ENCODE peak calls at places on chromosomes 4 and X, in six cellular contexts. Q is right atrium auricular region; X is endodermal cell; Y is A549; E is CD8-positive, alpha-beta T cell; F is neuronal stem cell. P is an unnamed sample.

GRCh38 chrX:136162827-136163427 is 15.6 kb downstream of the FHL1 start:
- DNase-seq in Q (peak), X (peak), Y (peak), E (no peak), F (no peak), P (no peak)

GRCh38 chr4:109622581-109622980 is 62.5 kb downstream of the MCUB start:
- DNase-seq in Q (no peak), X (no peak), Y (no peak), E (no peak), F (no peak), P (no peak)

GRCh38 chr4:91488946-91489345 is 814.8 kb upstream of the GRID2 start:
- DNase-seq in Q (no peak), X (no peak), Y (no peak), E (no peak), F (no peak), P (no peak)

GRCh38 chrX:13216139-13216538 is 103.7 kb downstream of the ATXN3L start:
- DNase-seq in Q (no peak), X (no peak), Y (no peak), E (no peak), F (no peak), P (no peak)

GRCh38 chr4:143700420-143701352 is at the start of gene FREM3:
- DNase-seq in Q (no peak), X (peak), Y (no peak), E (no peak), F (peak), P (peak)

GRCh38 chr4:189002475-189002874 is 863.2 kb downstream of the TRIML1 start:
- DNase-seq in Q (no peak), X (no peak), Y (no peak), E (no peak), F (no peak), P (no peak)

GRCh38 chr4:182863501-182863900 is 53.7 kb downstream of the DCTD start:
- DNase-seq in Q (no peak), X (peak), Y (no peak), E (no peak), F (no peak), P (no peak)

GRCh38 chrX:42540150-42540549 is 237.8 kb downstream of the PPP1R2C start:
- DNase-seq in Q (no peak), X (no peak), Y (no peak), E (no peak), F (no peak), P (no peak)

GRCh38 chr4:9703391-9703790 is 78.0 kb upstream of the DRD5 start:
- DNase-seq in Q (peak), X (peak), Y (peak), E (peak), F (peak), P (no peak)

GRCh38 chrX:107775734-107776511 is at the start of gene TSC22D3:
- DNase-seq in Q (peak), X (peak), Y (peak), E (peak), F (no peak), P (peak)

GRCh38 chrX:103552236-103552635 is 32.9 kb upstream of the RAB40A start:
- DNase-seq in Q (no peak), X (no peak), Y (no peak), E (no peak), F (no peak), P (no peak)

GRCh38 chr4:83320548-83320947 is 14.1 kb downstream of the HPSE start:
- DNase-seq in Q (peak), X (no peak), Y (no peak), E (no peak), F (no peak), P (peak)

GRCh38 chr4:118760493-118760892 is 75.3 kb downstream of the METTL14 start:
- DNase-seq in Q (no peak), X (no peak), Y (no peak), E (no peak), F (no peak), P (no peak)

GRCh38 chrX:4787971-4788370 is 1074.5 kb upstream of the PRKX start:
- DNase-seq in Q (no peak), X (no peak), Y (no peak), E (no peak), F (no peak), P (no peak)

GRCh38 chrX:77668391-77669237 is 117.4 kb downstream of the ATRX start:
- DNase-seq in Q (no peak), X (no peak), Y (peak), E (no peak), F (no peak), P (no peak)

GRCh38 chr4:177596035-177596434 is 153.8 kb upstream of the AGA start:
- DNase-seq in Q (no peak), X (peak), Y (peak), E (no peak), F (no peak), P (no peak)

GRCh38 chr4:27790911-27791310 is 930.3 kb downstream of the STIM2 start:
- DNase-seq in Q (no peak), X (no peak), Y (no peak), E (no peak), F (no peak), P (no peak)

GRCh38 chr4:95510145-95510544 is 38.6 kb downstream of the UNC5C start:
- DNase-seq in Q (no peak), X (no peak), Y (no peak), E (no peak), F (no peak), P (no peak)

GRCh38 chr4:111066447-111066846 is 443.6 kb upstream of the PITX2 start:
- DNase-seq in Q (no peak), X (no peak), Y (no peak), E (no peak), F (no peak), P (no peak)

GRCh38 chrX:318068-318738 is 393 bp downstream of the GTPBP6 start:
- DNase-seq in Q (peak), X (peak), Y (peak), E (peak), F (peak), P (peak)

GRCh38 chrX:132953358-132953757 is 5.1 kb downstream of the HS6ST2 start:
- DNase-seq in Q (no peak), X (no peak), Y (no peak), E (no peak), F (no peak), P (no peak)

GRCh38 chrX:38987135-38987780 is 186.0 kb downstream of the MID1IP1 start:
- DNase-seq in Q (no peak), X (no peak), Y (no peak), E (no peak), F (no peak), P (no peak)

GRCh38 chrX:9535101-9535500 is 70.2 kb downstream of the TBL1X start:
- DNase-seq in Q (no peak), X (no peak), Y (no peak), E (no peak), F (no peak), P (no peak)

GRCh38 chrX:10900585-10901289 is 210.4 kb upstream of the HCCS start:
- DNase-seq in Q (no peak), X (no peak), Y (peak), E (no peak), F (no peak), P (no peak)

GRCh38 chrX:57481514-57481913 is 110.3 kb upstream of the ZXDB start:
- DNase-seq in Q (no peak), X (no peak), Y (no peak), E (no peak), F (no peak), P (no peak)

GRCh38 chrX:43940811-43941210 is 32.4 kb downstream of the NDP start:
- DNase-seq in Q (no peak), X (no peak), Y (no peak), E (no peak), F (no peak), P (no peak)

GRCh38 chrX:25524150-25524549 is 508.4 kb upstream of the ARX start:
- DNase-seq in Q (no peak), X (no peak), Y (peak), E (no peak), F (no peak), P (no peak)

GRCh38 chr4:175871774-175872405 is 59.8 kb upstream of the GPM6A start:
- DNase-seq in Q (no peak), X (no peak), Y (no peak), E (no peak), F (no peak), P (no peak)

GRCh38 chr4:94333864-94334263 is 8.8 kb downstream of the HPGDS start:
- DNase-seq in Q (no peak), X (no peak), Y (no peak), E (no peak), F (no peak), P (no peak)

GRCh38 chr4:15938182-15938581 is 358 bp downstream of the FGFBP1 start:
- DNase-seq in Q (no peak), X (peak), Y (peak), E (no peak), F (no peak), P (peak)

GRCh38 chr4:15457401-15458201 is 12.1 kb upstream of the CC2D2A start:
- DNase-seq in Q (no peak), X (no peak), Y (no peak), E (no peak), F (no peak), P (no peak)

GRCh38 chr4:52813546-52813945 is 48.6 kb upstream of the RASL11B start:
- DNase-seq in Q (no peak), X (no peak), Y (no peak), E (no peak), F (no peak), P (no peak)

GRCh38 chr4:168384437-168385141 is 66.0 kb upstream of the DDX60 start:
- DNase-seq in Q (no peak), X (no peak), Y (no peak), E (no peak), F (no peak), P (no peak)

GRCh38 chr4:2284934-2285664 is 23.2 kb upstream of the MXD4 start:
- DNase-seq in Q (no peak), X (no peak), Y (no peak), E (no peak), F (no peak), P (peak)

GRCh38 chr4:16827762-16828724 is 70.4 kb downstream of the LDB2 start:
- DNase-seq in Q (no peak), X (no peak), Y (no peak), E (no peak), F (no peak), P (no peak)

GRCh38 chr4:2651998-2652397 is 104.1 kb downstream of the TNIP2 start:
- DNase-seq in Q (no peak), X (no peak), Y (no peak), E (no peak), F (no peak), P (no peak)

GRCh38 chr4:88275516-88275915 is 8.8 kb downstream of the PPM1K start:
- DNase-seq in Q (no peak), X (no peak), Y (no peak), E (no peak), F (no peak), P (no peak)

DNA sequence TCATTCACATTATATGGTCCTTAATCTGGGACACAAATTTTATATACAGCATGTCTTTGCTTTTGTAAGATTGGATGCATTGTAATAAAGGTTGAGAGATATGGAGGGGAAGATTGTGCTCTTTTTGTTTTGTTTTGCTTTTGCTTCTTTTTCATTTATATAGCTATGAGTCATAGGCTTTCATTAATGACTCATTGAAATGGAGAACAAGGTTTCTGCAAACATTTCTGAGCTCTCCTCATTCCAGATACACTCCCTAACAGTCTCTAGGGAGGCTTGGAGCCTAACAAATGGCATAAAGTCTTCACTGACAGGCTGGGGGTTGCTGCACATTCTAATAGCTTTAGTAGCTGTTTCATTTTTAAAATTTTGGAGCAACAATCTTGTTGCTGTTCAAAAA is 21.4 kb downstream of the PCDH18 start:
- DNase-seq in Q (no peak), X (no peak), Y (no peak), E (no peak), F (no peak), P (no peak)
- H3K27ac ChIP-seq in Q (no peak), X (no peak), Y (no peak), E (no peak), F (no peak), P (no peak)

DNA sequence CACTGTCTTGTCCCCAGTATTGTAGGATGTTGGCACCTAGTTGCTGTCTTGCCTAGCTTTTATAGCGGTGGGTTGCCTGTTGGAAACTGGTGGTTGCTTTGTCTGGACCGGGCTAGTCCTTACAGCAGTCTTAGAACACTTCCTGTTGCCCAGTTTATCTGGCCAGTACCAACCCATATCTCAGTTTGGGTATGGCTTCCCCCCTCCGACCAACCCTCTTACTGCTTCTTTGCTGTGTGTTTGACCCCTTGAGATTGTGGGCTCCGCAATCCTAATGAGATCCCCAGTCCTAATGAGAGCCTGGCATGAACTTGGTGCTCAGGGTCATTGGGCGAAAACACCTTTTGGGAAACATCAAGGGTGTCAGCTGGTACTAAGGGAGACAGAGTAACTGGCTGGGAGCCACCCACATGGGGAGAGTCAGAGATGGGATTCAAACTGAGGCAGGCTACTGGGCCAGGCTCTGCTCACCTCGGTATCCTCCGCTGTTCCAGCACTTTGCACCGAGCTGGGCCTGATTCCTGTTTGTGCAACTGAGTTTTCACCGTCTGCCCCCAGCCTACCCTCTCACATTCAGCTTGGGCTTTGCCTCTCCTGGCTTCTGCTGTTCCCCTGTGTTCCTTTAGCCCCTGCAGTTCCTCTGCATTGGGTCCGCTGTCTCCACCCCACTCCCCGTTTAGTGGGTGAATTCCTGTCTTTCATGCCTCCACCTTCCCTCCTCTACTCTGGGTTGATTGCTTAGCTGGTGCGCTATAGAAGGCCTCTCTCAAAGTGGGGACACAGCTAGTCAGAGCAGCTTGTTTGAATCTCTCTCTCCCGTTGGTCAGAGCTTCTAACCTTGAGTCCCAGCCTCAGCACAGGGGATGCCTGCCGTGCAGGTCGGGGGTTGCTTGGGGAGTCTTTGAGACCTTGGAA is 1.6 kb downstream of the TBC1D14 start:
- DNase-seq in Q (no peak), X (no peak), Y (no peak), E (no peak), F (no peak), P (no peak)
- H3K27ac ChIP-seq in Q (peak), X (no peak), Y (peak), E (no peak), F (no peak), P (peak)

GRCh38 chr4:22695011-22695410 is 2.3 kb downstream of the GBA3 start:
- DNase-seq in Q (no peak), X (no peak), Y (no peak), E (no peak), F (no peak), P (no peak)

GRCh38 chr4:22692736-22693135 is at the start of gene GBA3:
- DNase-seq in Q (no peak), X (no peak), Y (no peak), E (no peak), F (no peak), P (no peak)

GRCh38 chr4:22695917-22696316 is 3.2 kb downstream of the GBA3 start:
- DNase-seq in Q (no peak), X (no peak), Y (no peak), E (no peak), F (no peak), P (no peak)
- H3K27ac ChIP-seq in Q (no peak), X (no peak), Y (no peak), E (no peak), F (no peak), P (peak)

GRCh38 chr4:76606662-76607265 is 171.7 kb downstream of the SHROOM3 start:
- DNase-seq in Q (no peak), X (no peak), Y (no peak), E (no peak), F (no peak), P (no peak)
- H3K27ac ChIP-seq in Q (no peak), X (peak), Y (no peak), E (no peak), F (peak), P (peak)

GRCh38 chrX:6384921-6385320 is 150.0 kb downstream of the VCX3A start:
- DNase-seq in Q (no peak), X (no peak), Y (no peak), E (no peak), F (no peak), P (no peak)
- H3K27ac ChIP-seq in Q (no peak), X (peak), Y (no peak), E (no peak), F (no peak), P (no peak)

DNA sequence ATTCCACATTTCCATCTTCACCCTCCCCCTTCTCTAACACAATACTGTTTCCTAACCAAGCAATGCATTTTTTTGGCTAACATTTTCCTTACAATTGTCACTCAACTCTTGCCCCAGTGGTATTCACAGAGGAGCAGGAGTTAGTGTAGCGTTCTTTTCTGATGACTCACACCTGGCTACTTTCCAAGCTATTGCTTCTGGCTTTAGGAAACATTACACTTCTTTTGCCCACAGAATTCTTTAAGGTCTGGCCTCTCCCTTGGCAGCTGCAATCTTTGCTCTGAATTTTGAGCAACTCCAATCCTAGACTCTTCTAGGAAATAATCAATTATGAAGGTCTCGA is 27.5 kb upstream of the PDGFC start:
- DNase-seq in Q (no peak), X (peak), Y (peak), E (no peak), F (no peak), P (no peak)
- H3K27ac ChIP-seq in Q (no peak), X (no peak), Y (peak), E (no peak), F (no peak), P (no peak)

DNA sequence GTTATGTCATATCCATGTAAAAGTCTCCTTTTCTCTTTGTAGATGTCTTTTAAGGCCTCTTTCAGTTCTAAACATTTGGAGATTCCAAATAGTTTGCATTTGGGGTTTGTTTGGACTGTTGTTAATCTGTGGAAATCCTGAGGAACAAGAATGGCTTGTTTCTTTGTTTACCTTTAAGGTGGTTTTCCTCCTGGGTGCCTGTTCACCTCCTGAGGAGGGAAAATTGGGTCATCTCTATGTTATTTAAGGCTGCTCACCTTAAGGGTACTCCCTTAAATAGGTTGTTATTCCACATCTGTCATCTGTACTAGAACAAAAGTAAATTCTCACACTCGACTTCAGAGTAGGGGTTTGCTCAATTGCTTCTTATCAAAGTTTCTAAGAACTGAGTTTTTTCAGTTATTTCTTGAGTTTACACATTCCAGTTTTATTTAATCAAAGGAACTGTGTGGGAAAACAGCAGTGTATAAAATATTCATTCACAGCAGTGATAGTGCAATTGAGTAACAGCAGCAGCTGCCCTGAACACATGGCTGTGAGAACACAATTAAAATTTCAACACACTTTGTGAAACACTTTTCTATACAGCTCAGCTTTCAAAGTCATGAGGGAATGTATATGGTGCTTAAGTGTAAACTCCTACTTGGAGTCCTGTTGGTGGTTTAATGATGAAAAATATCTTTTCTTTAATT is 238.5 kb upstream of the PGRMC2 start:
- DNase-seq in Q (no peak), X (no peak), Y (no peak), E (no peak), F (no peak), P (no peak)
- H3K27ac ChIP-seq in Q (peak), X (no peak), Y (peak), E (no peak), F (no peak), P (no peak)

GRCh38 chrX:70124678-70125077 is 8.6 kb upstream of the IGBP1 start:
- DNase-seq in Q (no peak), X (no peak), Y (no peak), E (no peak), F (no peak), P (no peak)

GRCh38 chrX:70132244-70132643 is 1.0 kb upstream of the IGBP1 start:
- DNase-seq in Q (no peak), X (no peak), Y (no peak), E (no peak), F (no peak), P (no peak)

GRCh38 chrX:70129811-70130210 is 3.4 kb upstream of the IGBP1 start:
- DNase-seq in Q (no peak), X (no peak), Y (no peak), E (no peak), F (no peak), P (no peak)

GRCh38 chrX:70132877-70133302 is 357 bp upstream of the IGBP1 start:
- DNase-seq in Q (no peak), X (no peak), Y (no peak), E (no peak), F (no peak), P (no peak)

GRCh38 chrX:70128071-70128470 is 5.2 kb upstream of the IGBP1 start:
- DNase-seq in Q (no peak), X (peak), Y (no peak), E (no peak), F (no peak), P (no peak)
- H3K27ac ChIP-seq in Q (no peak), X (no peak), Y (no peak), E (no peak), F (no peak), P (no peak)